ENCODE peak calls at places on chromosome 22, in four cellular contexts. U is IMR-90, D is HepG2, N is K562. V is an unnamed sample.

GRCh38 chr22:29938285-29938693 is 55.3 kb downstream of the MTMR3 start:
- DNase-seq in U (peak), D (no peak), N (peak), V (no peak)

GRCh38 chr22:39253427-39254070 is 8.8 kb upstream of the PDGFB start:
- DNase-seq in U (peak), D (no peak), N (peak), V (peak)

GRCh38 chr22:23163665-23164064 is 16.6 kb upstream of the BCR start:
- DNase-seq in U (no peak), D (no peak), N (no peak), V (no peak)

GRCh38 chr22:41203118-41203517 is 2.0 kb upstream of the L3MBTL2 start:
- DNase-seq in U (no peak), D (no peak), N (no peak), V (no peak)

GRCh38 chr22:23820748-23821211 is 18.0 kb downstream of the DERL3 start:
- DNase-seq in U (no peak), D (no peak), N (no peak), V (no peak)

GRCh38 chr22:21938071-21938822 is 14.4 kb downstream of the PPM1F start:
- DNase-seq in U (peak), D (peak), N (peak), V (peak)

GRCh38 chr22:36790648-36791047 is 14.7 kb upstream of the IFT27 start:
- DNase-seq in U (no peak), D (no peak), N (peak), V (no peak)

GRCh38 chr22:19730662-19731360 is 7.5 kb downstream of the GP1BB start:
- DNase-seq in U (peak), D (peak), N (peak), V (peak)

GRCh38 chr22:39960791-39961746 is 872 bp downstream of the TMA7B start:
- DNase-seq in U (peak), D (no peak), N (peak), V (no peak)

GRCh38 chr22:19872779-19873137 is 18.1 kb upstream of the GNB1L start:
- DNase-seq in U (no peak), D (no peak), N (no peak), V (no peak)

GRCh38 chr22:27776410-27776958 is 25.1 kb downstream of the MN1 start:
- DNase-seq in U (no peak), D (no peak), N (no peak), V (no peak)

GRCh38 chr22:41636467-41636866 is 15.4 kb downstream of the XRCC6 start:
- DNase-seq in U (peak), D (no peak), N (no peak), V (peak)

DNA sequence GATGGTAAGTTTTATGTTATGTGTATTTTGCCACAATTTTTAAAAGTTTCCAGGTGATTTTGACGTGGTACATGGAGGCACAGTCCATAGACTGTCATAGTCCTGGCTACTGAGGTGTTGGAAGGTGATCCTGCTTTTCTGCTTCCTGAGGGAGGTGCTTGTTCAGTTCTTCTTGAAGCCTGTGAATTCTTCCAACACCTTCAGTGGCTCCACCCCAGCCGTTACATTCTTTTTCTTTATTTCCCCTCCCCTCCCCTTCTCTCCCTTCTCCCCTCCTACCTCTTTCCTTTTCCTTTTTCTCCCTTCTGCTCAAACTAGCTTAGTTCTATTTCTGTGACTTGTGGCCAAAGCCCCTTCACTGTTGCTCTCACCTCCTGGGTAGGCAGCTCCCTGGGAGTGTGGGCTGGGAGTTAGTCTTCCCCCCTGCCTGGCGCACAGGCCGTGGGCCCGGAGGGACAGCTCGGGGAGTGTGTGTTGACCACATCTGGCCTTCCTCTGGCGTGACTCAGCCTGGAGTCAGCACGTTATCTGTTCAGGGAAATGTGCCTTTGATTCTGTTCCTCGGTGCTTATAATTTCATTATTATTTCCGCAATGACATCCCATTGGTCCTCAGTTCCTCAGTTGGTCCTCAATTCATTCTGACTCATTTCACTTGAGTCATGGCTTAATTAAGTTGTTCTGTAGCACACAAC is 566.2 kb downstream of the TBC1D22A start:
- DNase-seq in U (peak), D (peak), N (peak), V (peak)
- TF ChIP-seq MAZ in U (peak), D (no peak), N (no peak), V (no peak)

DNA sequence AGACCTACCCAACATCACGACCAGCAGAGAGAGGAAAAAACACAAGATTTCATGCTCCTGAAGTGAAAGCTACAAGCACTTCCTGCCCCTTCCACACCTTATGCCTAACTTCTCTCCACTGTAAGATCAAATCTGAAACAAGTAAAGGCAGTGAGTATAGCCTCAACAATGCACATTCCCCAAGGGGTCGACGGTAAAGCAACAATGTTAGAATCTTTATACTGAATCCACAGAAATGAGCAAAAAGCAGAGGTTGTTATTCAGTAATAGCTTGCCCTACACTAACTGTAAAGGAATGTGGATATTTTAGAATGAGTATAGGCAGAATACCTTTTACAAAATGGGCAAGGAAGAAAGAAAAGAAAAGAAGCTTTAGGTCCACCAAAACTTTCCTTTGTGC is 15.6 kb downstream of the ARFGAP3 start:
- DNase-seq in U (peak), D (no peak), N (no peak), V (no peak)
- TF ChIP-seq MAZ in U (no peak), D (no peak), N (no peak), V (no peak)

GRCh38 chr22:45469573-45470383 is 32.9 kb upstream of the FBLN1 start:
- DNase-seq in U (no peak), D (no peak), N (no peak), V (no peak)
- TF ChIP-seq MAZ in U (no peak), D (no peak), N (no peak), V (no peak)

DNA sequence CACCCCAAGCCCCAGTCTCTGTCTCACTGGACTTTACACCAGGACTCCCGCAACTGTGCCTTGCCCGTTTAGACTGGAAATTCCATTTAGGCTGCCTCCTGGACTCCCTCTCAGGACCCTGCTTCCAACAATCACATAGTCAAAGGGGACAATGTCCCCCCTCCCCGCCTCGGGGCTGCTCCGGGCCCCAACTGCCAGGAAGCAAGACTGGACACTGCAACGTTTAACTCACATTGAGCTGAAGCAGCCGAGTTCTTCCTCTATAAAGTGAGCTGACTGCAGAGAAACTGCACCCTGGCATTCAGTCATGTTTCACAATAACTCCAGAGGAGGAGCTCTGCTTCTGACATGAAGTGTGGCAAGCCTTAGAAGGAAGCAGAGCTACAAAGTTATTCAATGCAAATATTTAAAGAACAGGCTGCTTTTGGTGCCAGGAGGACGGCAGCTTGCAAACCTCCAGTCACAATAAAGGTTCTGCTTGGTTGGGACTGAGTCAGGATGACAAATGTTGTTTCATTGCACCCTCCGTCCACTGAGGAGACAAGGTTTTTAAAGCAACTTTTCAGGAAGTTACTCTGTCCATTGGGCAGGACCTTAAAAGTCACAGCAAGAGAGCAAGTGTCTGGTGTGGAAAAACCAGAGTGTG is 19.9 kb downstream of the PACSIN2 start:
- DNase-seq in U (peak), D (peak), N (no peak), V (peak)
- TF ChIP-seq MAZ in U (peak), D (no peak), N (no peak), V (no peak)

GRCh38 chr22:38014083-38014482 is 29.7 kb upstream of the SOX10 start:
- DNase-seq in U (no peak), D (no peak), N (no peak), V (no peak)

GRCh38 chr22:38018938-38019827 is 34.8 kb upstream of the SOX10 start:
- DNase-seq in U (no peak), D (no peak), N (no peak), V (no peak)

GRCh38 chr22:38017939-38018885 is 33.9 kb upstream of the SOX10 start:
- DNase-seq in U (no peak), D (no peak), N (no peak), V (no peak)

GRCh38 chr22:38016182-38017078 is 32.1 kb upstream of the SOX10 start:
- DNase-seq in U (peak), D (no peak), N (no peak), V (no peak)

GRCh38 chr22:38017272-38017920 is 33.0 kb upstream of the SOX10 start:
- DNase-seq in U (peak), D (no peak), N (peak), V (no peak)
- TF ChIP-seq MAZ in U (no peak), D (no peak), N (no peak), V (no peak)

GRCh38 chr22:26586556-26587325 is 3.2 kb downstream of the TPST2 start:
- DNase-seq in U (no peak), D (no peak), N (peak), V (no peak)
- TF ChIP-seq MAZ in U (no peak), D (no peak), N (no peak), V (no peak)

DNA sequence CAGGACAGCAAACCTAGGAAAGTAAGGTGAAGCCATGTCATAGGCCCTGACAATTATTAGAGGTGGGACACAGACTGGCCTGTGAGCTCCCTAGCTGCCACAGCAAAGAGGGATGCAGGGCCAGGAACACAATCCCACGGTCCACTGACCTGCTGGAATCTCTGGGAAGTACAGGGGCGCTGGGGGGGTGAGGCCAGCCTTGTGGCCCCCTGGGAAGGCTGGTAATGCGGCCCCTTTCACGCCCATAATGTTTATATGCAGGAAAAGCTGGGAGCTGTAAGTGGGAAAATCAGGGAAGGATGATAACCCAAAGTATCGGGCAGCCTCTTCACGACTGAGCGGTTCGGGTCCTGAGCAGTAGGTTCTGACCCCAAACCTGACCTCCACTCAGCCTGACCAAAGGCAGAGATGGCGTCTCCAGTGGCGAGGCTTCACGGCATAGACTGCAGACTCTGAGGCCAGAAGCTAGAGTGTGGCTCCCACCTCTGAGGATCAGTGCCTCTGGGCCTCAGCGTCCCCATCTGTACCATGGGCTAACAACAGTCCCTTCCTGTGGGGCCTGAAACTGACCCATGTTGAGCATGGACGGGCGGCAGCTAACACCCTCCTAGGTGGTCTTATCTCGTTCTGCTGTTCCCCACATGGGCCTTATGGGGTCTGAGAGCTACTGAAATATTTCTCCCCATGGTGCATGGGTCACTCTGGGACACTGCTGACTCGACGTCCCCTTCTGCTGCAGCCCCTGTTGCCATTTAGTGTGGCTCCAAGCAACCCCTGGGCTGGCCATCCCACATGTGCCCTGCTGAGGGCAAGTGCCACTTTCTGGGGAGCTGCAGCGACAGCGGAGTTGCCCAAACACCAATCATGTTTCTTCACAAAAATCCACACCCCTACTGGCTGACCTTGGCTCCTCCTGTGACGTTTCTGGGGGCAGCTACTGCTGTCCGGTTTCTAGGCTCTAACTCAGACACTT is 101.8 kb downstream of the PHF21B start:
- DNase-seq in U (no peak), D (no peak), N (no peak), V (no peak)
- TF ChIP-seq MAZ in U (no peak), D (no peak), N (no peak), V (no peak)

GRCh38 chr22:49517721-49518120 is 310.0 kb downstream of the BRD1 start:
- DNase-seq in U (no peak), D (no peak), N (no peak), V (no peak)
- TF ChIP-seq MAZ in U (no peak), D (no peak), N (no peak), V (no peak)

GRCh38 chr22:32793604-32794003 is 7.9 kb upstream of the TIMP3 start:
- DNase-seq in U (no peak), D (no peak), N (no peak), V (no peak)
- TF ChIP-seq MAZ in U (no peak), D (no peak), N (no peak), V (no peak)

GRCh38 chr22:26687439-26687838 is 30.1 kb downstream of the MIAT start:
- DNase-seq in U (no peak), D (no peak), N (no peak), V (no peak)
- TF ChIP-seq MAZ in U (no peak), D (no peak), N (no peak), V (no peak)

V was measured in A549.